ENCODE peak calls at places on chromosomes 1 and 21, in seven cellular contexts. One of them, this sample, is unnamed.

GRCh38 chr1:174448964-174449363 is 1.2 kb downstream of the GPR52 start:
- DNase-seq in epithelial cell of esophagus: no peak
- DNase-seq in heart left ventricle: no peak
- DNase-seq in skeletal muscle cell: no peak
- DNase-seq in AG04450: no peak
- DNase-seq in astrocyte of the cerebellum: no peak
- DNase-seq in psoas muscle: no peak
- DNase-seq in this sample: no peak

GRCh38 chr1:110086959-110087358 is 16.5 kb upstream of the ALX3 start:
- DNase-seq in skeletal muscle cell: no peak
- DNase-seq in epithelial cell of esophagus: no peak
- DNase-seq in heart left ventricle: no peak
- DNase-seq in AG04450: no peak
- DNase-seq in psoas muscle: no peak
- DNase-seq in astrocyte of the cerebellum: no peak
- DNase-seq in this sample: no peak

GRCh38 chr1:182174202-182174855 is 112.8 kb upstream of the ZNF648 start:
- DNase-seq in skeletal muscle cell: no peak
- DNase-seq in heart left ventricle: peak; percentile 62
- DNase-seq in epithelial cell of esophagus: peak; percentile 60
- DNase-seq in AG04450: no peak
- DNase-seq in astrocyte of the cerebellum: no peak
- DNase-seq in psoas muscle: peak; percentile 31
- DNase-seq in this sample: no peak

GRCh38 chr1:234154320-234155251 is 218.7 kb upstream of the COA6 start:
- DNase-seq in AG04450: peak; percentile 48
- DNase-seq in astrocyte of the cerebellum: peak; percentile 71
- DNase-seq in skeletal muscle cell: peak; percentile 33
- DNase-seq in epithelial cell of esophagus: peak; percentile 88
- DNase-seq in psoas muscle: no peak
- DNase-seq in heart left ventricle: no peak
- DNase-seq in this sample: no peak

GRCh38 chr1:185957441-185958363 is 223.5 kb downstream of the HMCN1 start:
- DNase-seq in skeletal muscle cell: no peak
- DNase-seq in heart left ventricle: no peak
- DNase-seq in astrocyte of the cerebellum: no peak
- DNase-seq in AG04450: no peak
- DNase-seq in epithelial cell of esophagus: peak; percentile 18
- DNase-seq in psoas muscle: no peak
- DNase-seq in this sample: no peak

GRCh38 chr1:149987297-149987595 is 23.3 kb downstream of the OTUD7B start:
- DNase-seq in skeletal muscle cell: no peak
- DNase-seq in astrocyte of the cerebellum: no peak
- DNase-seq in AG04450: no peak
- DNase-seq in psoas muscle: no peak
- DNase-seq in heart left ventricle: no peak
- DNase-seq in epithelial cell of esophagus: no peak
- DNase-seq in this sample: no peak

GRCh38 chr1:86389315-86389714 is 6.8 kb downstream of the ODF2L start:
- DNase-seq in epithelial cell of esophagus: no peak
- DNase-seq in skeletal muscle cell: no peak
- DNase-seq in AG04450: no peak
- DNase-seq in psoas muscle: no peak
- DNase-seq in astrocyte of the cerebellum: no peak
- DNase-seq in heart left ventricle: no peak
- DNase-seq in this sample: no peak

GRCh38 chr1:210631399-210631798 is 302.7 kb downstream of the HHAT start:
- DNase-seq in AG04450: no peak
- DNase-seq in skeletal muscle cell: no peak
- DNase-seq in epithelial cell of esophagus: no peak
- DNase-seq in psoas muscle: no peak
- DNase-seq in heart left ventricle: no peak
- DNase-seq in astrocyte of the cerebellum: no peak
- DNase-seq in this sample: no peak

GRCh38 chr1:206505702-206506375 is 1.5 kb upstream of the RASSF5 start:
- DNase-seq in heart left ventricle: no peak
- DNase-seq in AG04450: no peak
- DNase-seq in astrocyte of the cerebellum: no peak
- DNase-seq in skeletal muscle cell: no peak
- DNase-seq in epithelial cell of esophagus: peak; percentile 40
- DNase-seq in psoas muscle: no peak
- DNase-seq in this sample: no peak

GRCh38 chr1:15370781-15371467 is 38.8 kb upstream of the EFHD2 start:
- DNase-seq in AG04450: no peak
- DNase-seq in psoas muscle: peak; percentile 36
- DNase-seq in astrocyte of the cerebellum: no peak
- DNase-seq in heart left ventricle: peak; percentile 71
- DNase-seq in skeletal muscle cell: no peak
- DNase-seq in epithelial cell of esophagus: no peak
- DNase-seq in this sample: no peak

GRCh38 chr1:64953241-64953640 is 13.1 kb downstream of the JAK1 start:
- DNase-seq in epithelial cell of esophagus: no peak
- DNase-seq in AG04450: no peak
- DNase-seq in psoas muscle: no peak
- DNase-seq in astrocyte of the cerebellum: no peak
- DNase-seq in heart left ventricle: no peak
- DNase-seq in skeletal muscle cell: no peak
- DNase-seq in this sample: no peak

GRCh38 chr21:43806017-43806710 is 16.8 kb downstream of the RRP1 start:
- DNase-seq in heart left ventricle: no peak
- DNase-seq in skeletal muscle cell: no peak
- DNase-seq in AG04450: no peak
- DNase-seq in epithelial cell of esophagus: no peak
- DNase-seq in psoas muscle: no peak
- DNase-seq in astrocyte of the cerebellum: no peak
- DNase-seq in this sample: no peak

GRCh38 chr1:179448429-179449149 is 82.8 kb downstream of the AXDND1 start:
- DNase-seq in skeletal muscle cell: no peak
- DNase-seq in heart left ventricle: no peak
- DNase-seq in psoas muscle: no peak
- DNase-seq in astrocyte of the cerebellum: no peak
- DNase-seq in AG04450: no peak
- DNase-seq in epithelial cell of esophagus: no peak
- DNase-seq in this sample: no peak

GRCh38 chr1:12383786-12384185 is 154.0 kb downstream of the VPS13D start:
- DNase-seq in skeletal muscle cell: no peak
- DNase-seq in psoas muscle: no peak
- DNase-seq in astrocyte of the cerebellum: no peak
- DNase-seq in epithelial cell of esophagus: no peak
- DNase-seq in AG04450: no peak
- DNase-seq in heart left ventricle: no peak
- DNase-seq in this sample: no peak

GRCh38 chr1:170262540-170262939 is 116.8 kb downstream of the NTMT2 start:
- DNase-seq in astrocyte of the cerebellum: no peak
- DNase-seq in heart left ventricle: no peak
- DNase-seq in epithelial cell of esophagus: no peak
- DNase-seq in psoas muscle: no peak
- DNase-seq in skeletal muscle cell: no peak
- DNase-seq in AG04450: no peak
- DNase-seq in this sample: no peak

GRCh38 chr1:12467570-12468286 is 150.3 kb downstream of the DHRS3 start:
- DNase-seq in epithelial cell of esophagus: no peak
- DNase-seq in heart left ventricle: no peak
- DNase-seq in skeletal muscle cell: no peak
- DNase-seq in astrocyte of the cerebellum: peak; percentile 83
- DNase-seq in psoas muscle: no peak
- DNase-seq in AG04450: no peak
- DNase-seq in this sample: no peak

GRCh38 chr1:223775054-223775453 is 62.7 kb downstream of the CAPN2 start:
- DNase-seq in skeletal muscle cell: peak; percentile 45
- DNase-seq in AG04450: peak; percentile 53
- DNase-seq in epithelial cell of esophagus: peak; percentile 22
- DNase-seq in psoas muscle: no peak
- DNase-seq in astrocyte of the cerebellum: no peak
- DNase-seq in heart left ventricle: no peak
- DNase-seq in this sample: peak; percentile 42

GRCh38 chr1:183101081-183101480 is 77.9 kb downstream of the LAMC1 start:
- DNase-seq in heart left ventricle: no peak
- DNase-seq in psoas muscle: no peak
- DNase-seq in AG04450: no peak
- DNase-seq in astrocyte of the cerebellum: no peak
- DNase-seq in skeletal muscle cell: no peak
- DNase-seq in epithelial cell of esophagus: peak; percentile 29
- DNase-seq in this sample: no peak

GRCh38 chr1:175208773-175209492 is 16.4 kb upstream of the KIAA0040 start:
- DNase-seq in AG04450: no peak
- DNase-seq in epithelial cell of esophagus: no peak
- DNase-seq in skeletal muscle cell: no peak
- DNase-seq in heart left ventricle: no peak
- DNase-seq in psoas muscle: no peak
- DNase-seq in astrocyte of the cerebellum: no peak
- DNase-seq in this sample: no peak

GRCh38 chr1:24216254-24216653 is 29.2 kb upstream of the IFNLR1 start:
- DNase-seq in epithelial cell of esophagus: no peak
- DNase-seq in astrocyte of the cerebellum: no peak
- DNase-seq in skeletal muscle cell: no peak
- DNase-seq in heart left ventricle: no peak
- DNase-seq in psoas muscle: no peak
- DNase-seq in AG04450: no peak
- DNase-seq in this sample: no peak

GRCh38 chr1:198467342-198467741 is 73.1 kb downstream of the ATP6V1G3 start:
- DNase-seq in psoas muscle: no peak
- DNase-seq in epithelial cell of esophagus: no peak
- DNase-seq in heart left ventricle: no peak
- DNase-seq in astrocyte of the cerebellum: no peak
- DNase-seq in skeletal muscle cell: no peak
- DNase-seq in AG04450: no peak
- DNase-seq in this sample: no peak

GRCh38 chr1:6580119-6580587 is 359 bp downstream of the ZBTB48 start:
- DNase-seq in skeletal muscle cell: no peak
- DNase-seq in psoas muscle: peak; percentile 33
- DNase-seq in AG04450: no peak
- DNase-seq in astrocyte of the cerebellum: no peak
- DNase-seq in heart left ventricle: no peak
- DNase-seq in epithelial cell of esophagus: no peak
- DNase-seq in this sample: no peak

GRCh38 chr1:39392851-39393573 is 98.4 kb upstream of the BMP8A start:
- DNase-seq in heart left ventricle: no peak
- DNase-seq in astrocyte of the cerebellum: no peak
- DNase-seq in AG04450: no peak
- DNase-seq in skeletal muscle cell: no peak
- DNase-seq in psoas muscle: no peak
- DNase-seq in epithelial cell of esophagus: no peak
- DNase-seq in this sample: no peak

GRCh38 chr1:39394598-39394997 is 96.8 kb upstream of the BMP8A start:
- DNase-seq in heart left ventricle: no peak
- DNase-seq in psoas muscle: no peak
- DNase-seq in AG04450: no peak
- DNase-seq in astrocyte of the cerebellum: no peak
- DNase-seq in skeletal muscle cell: no peak
- DNase-seq in epithelial cell of esophagus: peak; percentile 73
- DNase-seq in this sample: no peak

GRCh38 chr1:39391741-39392679 is 99.4 kb upstream of the BMP8A start:
- DNase-seq in AG04450: no peak
- DNase-seq in psoas muscle: no peak
- DNase-seq in skeletal muscle cell: peak; percentile 60
- DNase-seq in epithelial cell of esophagus: peak; percentile 74
- DNase-seq in astrocyte of the cerebellum: peak; percentile 84
- DNase-seq in heart left ventricle: no peak
- DNase-seq in this sample: no peak

GRCh38 chr1:39394059-39394458 is 97.4 kb upstream of the BMP8A start:
- DNase-seq in AG04450: no peak
- DNase-seq in heart left ventricle: no peak
- DNase-seq in astrocyte of the cerebellum: no peak
- DNase-seq in epithelial cell of esophagus: no peak
- DNase-seq in psoas muscle: no peak
- DNase-seq in skeletal muscle cell: no peak
- DNase-seq in this sample: no peak

GRCh38 chr1:39393645-39394044 is 97.8 kb upstream of the BMP8A start:
- DNase-seq in epithelial cell of esophagus: no peak
- DNase-seq in psoas muscle: no peak
- DNase-seq in astrocyte of the cerebellum: no peak
- DNase-seq in skeletal muscle cell: no peak
- DNase-seq in heart left ventricle: no peak
- DNase-seq in AG04450: no peak
- DNase-seq in this sample: no peak
- H3K4me3 ChIP-seq in epithelial cell of esophagus: no peak overlapping the region
- H3K4me3 ChIP-seq in psoas muscle: no peak overlapping the region
- H3K4me3 ChIP-seq in astrocyte of the cerebellum: no peak overlapping the region
- H3K4me3 ChIP-seq in skeletal muscle cell: no peak overlapping the region
- H3K4me3 ChIP-seq in heart left ventricle: no peak overlapping the region
- H3K4me3 ChIP-seq in AG04450: no peak overlapping the region
- H3K4me3 ChIP-seq in this sample: no peak overlapping the region

GRCh38 chr1:244231193-244231571 is 180.1 kb downstream of the ZBTB18 start:
- DNase-seq in AG04450: no peak
- DNase-seq in astrocyte of the cerebellum: no peak
- DNase-seq in epithelial cell of esophagus: peak; percentile 59
- DNase-seq in psoas muscle: peak; percentile 55
- DNase-seq in heart left ventricle: no peak
- DNase-seq in skeletal muscle cell: no peak
- DNase-seq in this sample: no peak
- H3K4me3 ChIP-seq in AG04450: no peak overlapping the region
- H3K4me3 ChIP-seq in astrocyte of the cerebellum: peak overlapping the region; percentile 13
- H3K4me3 ChIP-seq in epithelial cell of esophagus: no peak overlapping the region
- H3K4me3 ChIP-seq in psoas muscle: peak overlapping the region; percentile 52
- H3K4me3 ChIP-seq in heart left ventricle: no peak overlapping the region
- H3K4me3 ChIP-seq in skeletal muscle cell: peak overlapping the region; percentile 36
- H3K4me3 ChIP-seq in this sample: peak overlapping the region; percentile 24

GRCh38 chr1:32928285-32928684 is 27.1 kb upstream of the TMEM54 start:
- DNase-seq in astrocyte of the cerebellum: no peak
- DNase-seq in heart left ventricle: no peak
- DNase-seq in skeletal muscle cell: no peak
- DNase-seq in psoas muscle: no peak
- DNase-seq in AG04450: no peak
- DNase-seq in epithelial cell of esophagus: no peak
- DNase-seq in this sample: no peak

GRCh38 chr1:32927441-32927840 is 26.3 kb upstream of the TMEM54 start:
- DNase-seq in skeletal muscle cell: no peak
- DNase-seq in astrocyte of the cerebellum: no peak
- DNase-seq in psoas muscle: no peak
- DNase-seq in epithelial cell of esophagus: no peak
- DNase-seq in heart left ventricle: no peak
- DNase-seq in AG04450: no peak
- DNase-seq in this sample: no peak

GRCh38 chr1:32926562-32926961 is 25.4 kb upstream of the TMEM54 start:
- DNase-seq in epithelial cell of esophagus: no peak
- DNase-seq in AG04450: no peak
- DNase-seq in heart left ventricle: no peak
- DNase-seq in psoas muscle: no peak
- DNase-seq in skeletal muscle cell: no peak
- DNase-seq in astrocyte of the cerebellum: no peak
- DNase-seq in this sample: no peak

GRCh38 chr1:32924881-32925344 is 23.7 kb upstream of the TMEM54 start:
- DNase-seq in heart left ventricle: no peak
- DNase-seq in skeletal muscle cell: no peak
- DNase-seq in epithelial cell of esophagus: no peak
- DNase-seq in psoas muscle: no peak
- DNase-seq in astrocyte of the cerebellum: no peak
- DNase-seq in AG04450: no peak
- DNase-seq in this sample: no peak

GRCh38 chr1:32925360-32926142 is 24.4 kb upstream of the TMEM54 start:
- DNase-seq in astrocyte of the cerebellum: no peak
- DNase-seq in AG04450: no peak
- DNase-seq in epithelial cell of esophagus: peak; percentile 48
- DNase-seq in psoas muscle: no peak
- DNase-seq in heart left ventricle: no peak
- DNase-seq in skeletal muscle cell: no peak
- DNase-seq in this sample: no peak
- H3K4me3 ChIP-seq in astrocyte of the cerebellum: no peak overlapping the region
- H3K4me3 ChIP-seq in AG04450: no peak overlapping the region
- H3K4me3 ChIP-seq in epithelial cell of esophagus: no peak overlapping the region
- H3K4me3 ChIP-seq in psoas muscle: no peak overlapping the region
- H3K4me3 ChIP-seq in heart left ventricle: peak overlapping the region; percentile 19
- H3K4me3 ChIP-seq in skeletal muscle cell: no peak overlapping the region
- H3K4me3 ChIP-seq in this sample: no peak overlapping the region

GRCh38 chr1:166470057-166470456 is 303.3 kb upstream of the FAM78B start:
- DNase-seq in psoas muscle: no peak
- DNase-seq in AG04450: no peak
- DNase-seq in astrocyte of the cerebellum: no peak
- DNase-seq in heart left ventricle: no peak
- DNase-seq in epithelial cell of esophagus: no peak
- DNase-seq in skeletal muscle cell: no peak
- DNase-seq in this sample: no peak
- H3K4me3 ChIP-seq in psoas muscle: no peak overlapping the region
- H3K4me3 ChIP-seq in AG04450: no peak overlapping the region
- H3K4me3 ChIP-seq in astrocyte of the cerebellum: no peak overlapping the region
- H3K4me3 ChIP-seq in heart left ventricle: no peak overlapping the region
- H3K4me3 ChIP-seq in epithelial cell of esophagus: no peak overlapping the region
- H3K4me3 ChIP-seq in skeletal muscle cell: no peak overlapping the region
- H3K4me3 ChIP-seq in this sample: no peak overlapping the region

This sample was measured in right atrium auricular region.